ENCODE peak calls at places on chromosomes 3 and 15, in six cellular contexts. Y is SK-N-SH, F is GM06990, W is bronchial epithelial cell, C is tibial artery, L is prostate gland. X is an unnamed sample. For H3K36me3 and H3K27me3, the result is how much of the 10 kb centered on the place peaks cover.

GRCh38 chr3:44045476-44046275 is 196.0 kb upstream of the TOPAZ1 start:
- DNase-seq in F (peak), C (no peak), W (no peak), L (no peak), Y (peak), X (no peak)

GRCh38 chr15:44554934-44555723 is 18.2 kb downstream of the EIF3J start:
- DNase-seq in W (no peak), Y (peak), C (no peak), F (no peak), L (no peak), X (no peak)

GRCh38 chr3:69115731-69116130 is 6.7 kb downstream of the LMOD3 start:
- DNase-seq in Y (no peak), L (no peak), F (no peak), W (peak), C (no peak), X (no peak)

GRCh38 chr15:74365619-74366445 is 1.6 kb downstream of the CYP11A1 start:
- DNase-seq in Y (no peak), F (no peak), W (peak), C (peak), L (no peak), X (peak)

GRCh38 chr3:191136347-191136746 is 62.7 kb upstream of the OSTN start:
- DNase-seq in F (no peak), C (no peak), W (peak), Y (peak), L (no peak), X (peak)

GRCh38 chr3:13092621-13093339 is 19.6 kb upstream of the IQSEC1 start:
- DNase-seq in Y (no peak), F (no peak), C (no peak), W (no peak), L (no peak), X (no peak)

GRCh38 chr15:69172854-69173253 is 12.4 kb downstream of the GLCE start:
- DNase-seq in Y (no peak), C (no peak), F (no peak), L (no peak), W (peak), X (no peak)

GRCh38 chr3:18837137-18837536 is 311.2 kb upstream of the KCNH8 start:
- DNase-seq in W (peak), F (no peak), L (no peak), C (no peak), Y (no peak), X (no peak)

GRCh38 chr3:14465425-14465824 is 63.0 kb downstream of the SLC6A6 start:
- DNase-seq in C (no peak), W (no peak), Y (no peak), L (no peak), F (no peak), X (no peak)

GRCh38 chr15:74901612-74902063 is 5.0 kb downstream of the FAM219B start:
- DNase-seq in C (peak), L (peak), Y (peak), F (no peak), W (peak), X (peak)

GRCh38 chr3:111851511-111851954 is 7.5 kb upstream of the PHLDB2 start:
- DNase-seq in F (no peak), W (peak), C (no peak), L (no peak), Y (no peak), X (no peak)

GRCh38 chr15:59208850-59209249 is 2.2 kb downstream of the LDHAL6B start:
- DNase-seq in Y (no peak), W (no peak), L (no peak), F (no peak), C (no peak), X (no peak)

DNA sequence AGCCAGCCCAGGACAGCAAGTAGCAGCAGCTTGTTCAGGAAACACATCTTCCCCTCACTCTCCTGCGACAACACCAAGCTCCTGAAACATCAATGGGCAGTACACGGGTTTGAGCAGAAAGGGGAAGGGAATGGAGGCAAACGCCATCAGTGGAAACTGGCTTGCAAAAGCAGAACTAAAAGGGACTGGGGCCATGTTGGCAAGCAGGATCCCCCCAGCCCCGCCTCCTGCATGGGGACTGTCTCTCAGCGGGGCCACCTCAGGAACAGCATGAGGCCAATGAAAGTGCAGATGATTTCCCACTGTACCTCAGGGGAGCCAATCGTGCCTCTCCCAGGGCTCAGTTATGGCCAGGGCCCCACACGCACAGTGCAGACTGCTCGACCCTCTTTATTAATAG is 6.8 kb downstream of the CDAN1 start:
- DNase-seq in W (no peak), C (no peak), L (no peak), Y (peak), F (no peak), X (peak)
- H3K36me3 ChIP-seq in W (under half), C (half or more), L (under half), Y (under half), F (under half), X (under half)

DNA sequence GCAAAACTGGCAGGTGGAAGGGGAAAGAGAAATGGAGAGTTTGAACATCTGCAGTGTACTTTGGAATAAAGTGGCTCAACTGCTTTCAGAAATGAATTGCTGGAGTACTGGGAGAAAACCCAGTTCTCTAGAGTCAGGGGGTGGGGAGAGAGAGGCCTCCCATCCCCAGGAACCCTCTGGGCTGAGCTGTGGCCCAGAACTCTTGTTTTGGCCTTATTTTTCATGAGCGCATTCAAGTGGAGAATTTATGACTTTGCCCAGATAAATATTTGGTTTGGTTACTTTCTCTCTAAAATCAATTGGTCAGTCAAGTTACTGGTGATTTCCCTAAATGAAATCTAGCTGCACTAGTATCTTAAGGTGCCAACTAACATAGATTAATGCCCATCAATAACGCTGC is 28.7 kb upstream of the HACD2 start:
- DNase-seq in L (no peak), C (no peak), F (no peak), W (no peak), Y (no peak), X (no peak)
- H3K4me3 ChIP-seq in L (no peak), C (no peak), F (no peak), W (no peak), Y (no peak), X (no peak)

DNA sequence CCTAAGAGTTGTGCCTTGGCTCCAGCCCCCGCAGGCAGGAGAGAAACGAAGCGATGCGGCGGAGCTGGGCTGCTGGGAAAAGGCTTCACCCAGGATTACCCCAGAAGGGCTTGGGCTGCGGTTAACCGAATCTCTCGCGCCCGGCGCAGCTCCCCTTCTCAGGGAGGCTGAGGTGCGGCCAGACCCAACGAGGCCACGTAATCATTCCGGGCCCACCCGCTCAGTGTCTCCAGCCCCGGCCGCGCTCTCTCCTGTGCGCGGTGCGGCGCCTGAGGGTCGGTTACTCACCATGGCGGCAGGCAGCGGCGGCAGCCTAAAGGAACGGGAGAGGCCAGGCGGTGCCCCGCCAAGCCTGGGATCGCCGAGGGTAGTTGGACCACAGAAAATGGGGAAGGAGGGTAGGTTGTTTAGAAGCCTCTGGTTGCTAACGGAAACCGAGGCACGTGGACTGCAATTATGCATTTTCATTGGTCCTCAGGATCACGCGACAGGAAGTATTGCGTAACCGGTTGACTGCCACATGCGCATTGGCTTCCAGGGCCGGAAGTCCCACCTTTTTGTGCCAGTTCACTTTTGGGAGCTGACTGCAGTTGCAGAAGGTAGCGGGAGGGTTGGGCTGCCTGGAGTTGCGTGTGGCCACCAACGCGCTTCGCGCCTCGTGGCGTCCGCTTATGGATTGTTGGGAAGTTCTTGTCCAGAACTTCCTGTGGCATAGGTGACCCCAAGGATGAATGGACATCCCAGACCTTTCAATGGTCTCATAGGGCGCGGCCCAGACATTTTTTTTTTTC is at the start of gene LZTFL1:
- DNase-seq in F (peak), C (peak), L (peak), W (peak), Y (peak), X (peak)
- H3K27me3 ChIP-seq in F (under half), C (under half), L (under half), W (under half), Y (under half), X (under half)

DNA sequence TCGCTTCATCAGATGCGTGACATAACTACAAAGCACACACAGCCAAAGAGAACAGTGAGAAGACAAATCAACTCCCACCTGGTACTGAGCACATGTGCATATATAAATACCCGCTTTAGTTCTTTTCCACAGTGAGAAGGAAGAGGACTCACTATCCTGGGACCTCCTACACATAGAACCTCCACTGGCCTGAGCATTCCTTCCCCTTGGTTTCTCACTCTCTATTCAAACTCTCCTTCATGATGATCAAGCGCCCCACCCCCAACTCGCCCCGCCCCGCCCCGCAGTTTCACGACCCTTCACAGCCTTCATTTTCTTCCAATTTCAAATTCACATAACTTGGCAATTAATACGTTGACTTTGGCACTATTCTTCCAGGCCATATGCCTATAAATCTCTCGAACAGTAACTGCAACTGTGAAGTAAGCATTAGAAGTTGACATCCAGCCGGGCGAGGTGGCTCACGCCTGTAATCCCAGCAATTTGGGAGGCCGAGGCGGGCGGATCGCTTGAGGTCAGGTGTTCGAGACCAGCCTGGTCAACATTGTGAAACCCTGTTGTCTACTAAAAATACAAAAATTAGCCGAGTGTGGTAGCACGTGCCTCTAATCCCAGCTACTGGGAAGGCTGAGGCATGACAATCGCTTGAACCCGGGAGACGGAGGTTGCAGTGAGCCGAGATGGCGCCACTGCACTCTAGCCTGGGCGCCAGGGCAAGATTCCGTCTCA is 1.1 kb downstream of the RPS17 start:
- DNase-seq in L (no peak), Y (peak), W (no peak), F (no peak), C (no peak), X (peak)
- H3K36me3 ChIP-seq in L (under half), Y (under half), W (under half), F (under half), C (under half), X (under half)

GRCh38 chr3:160886421-160886820 is 130.4 kb downstream of the PPM1L start:
- DNase-seq in F (peak), C (no peak), L (no peak), W (no peak), Y (no peak), X (no peak)

GRCh38 chr3:160883373-160883772 is 127.3 kb downstream of the PPM1L start:
- DNase-seq in Y (no peak), W (no peak), F (no peak), L (no peak), C (no peak), X (peak)

GRCh38 chr3:160879859-160880258 is 123.8 kb downstream of the PPM1L start:
- DNase-seq in L (no peak), F (no peak), C (no peak), Y (no peak), W (no peak), X (no peak)

DNA sequence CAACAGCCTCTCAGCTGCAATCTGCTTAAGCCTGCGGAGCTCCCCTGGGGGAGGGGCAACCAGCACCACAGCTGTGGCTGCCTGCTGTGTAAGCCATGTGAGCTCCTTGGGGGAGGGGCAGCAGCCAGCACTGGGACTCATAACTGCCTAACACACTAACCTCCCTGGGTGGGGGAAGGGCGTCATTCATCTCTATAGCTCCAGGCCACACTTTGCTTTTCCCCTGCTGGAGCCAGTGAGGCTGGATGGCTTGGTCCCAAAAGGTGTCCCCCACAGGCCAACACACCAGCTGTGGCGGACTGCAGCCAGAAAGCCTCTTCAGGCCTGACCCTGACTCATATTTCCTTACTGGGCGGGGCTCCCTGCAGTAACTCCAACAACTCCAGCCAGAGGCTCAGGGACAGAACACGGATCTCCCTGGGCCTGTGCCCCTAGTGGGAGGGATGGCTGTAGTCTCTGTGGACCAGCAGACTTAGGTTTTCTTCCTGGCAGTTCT is 129.8 kb downstream of the PPM1L start:
- DNase-seq in Y (no peak), L (no peak), C (no peak), W (no peak), F (peak), X (no peak)
- H3K4me3 ChIP-seq in Y (no peak), L (no peak), C (no peak), W (no peak), F (no peak), X (no peak)

GRCh38 chr3:126100216-126100615 is 16.3 kb upstream of the SLC41A3 start:
- DNase-seq in F (no peak), C (no peak), L (no peak), Y (no peak), W (no peak), X (no peak)
- H3K27me3 ChIP-seq in F (under half), C (under half), L (under half), Y (under half), W (under half), X (under half)

DNA sequence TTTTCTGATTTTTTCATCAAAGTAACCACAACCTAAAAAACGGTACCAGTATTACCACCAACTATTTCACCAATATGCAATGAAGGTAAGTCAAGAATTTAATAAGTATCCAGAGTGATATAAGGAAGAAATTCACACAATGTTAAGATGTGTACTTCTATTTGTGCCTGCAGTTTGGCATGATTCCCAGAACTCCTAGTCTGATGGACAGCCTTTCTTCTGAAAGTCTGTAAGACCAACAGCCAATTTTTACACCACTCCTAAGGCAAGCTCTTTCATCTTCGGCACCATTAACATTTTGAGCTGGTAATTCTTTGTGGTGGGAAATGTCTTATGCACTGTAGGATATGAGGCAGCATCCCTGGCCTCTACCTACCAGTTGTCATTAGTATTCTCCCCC is 108.3 kb downstream of the VPS13C start:
- DNase-seq in W (peak), F (no peak), L (no peak), C (no peak), Y (no peak), X (no peak)
- H3K36me3 ChIP-seq in W (under half), F (under half), L (under half), C (under half), Y (under half), X (under half)

GRCh38 chr3:9917820-9918219 is 922 bp downstream of the IL17RC start:
- DNase-seq in W (no peak), F (no peak), Y (no peak), L (no peak), C (no peak), X (no peak)
- H3K4me3 ChIP-seq in W (no peak), F (no peak), Y (peak), L (peak), C (peak), X (no peak)

GRCh38 chr3:101703169-101703568 is 16.7 kb upstream of the RPL24 start:
- DNase-seq in C (no peak), L (no peak), W (peak), F (no peak), Y (no peak), X (no peak)
- H3K27me3 ChIP-seq in C (under half), L (under half), W (under half), F (under half), Y (under half), X (under half)